ENCODE peak calls at places on chromosomes 5 and 9, in four cellular contexts. U is heart left ventricle, Y is endodermal cell, D is lung. L is an unnamed sample.

GRCh38 chr5:146188358-146188757 is 5.9 kb upstream of the LARS1 start:
- DNase-seq in U (no peak), D (no peak), Y (no peak), L (no peak)

GRCh38 chr5:79295096-79295495 is 59.2 kb downstream of the JMY start:
- DNase-seq in Y (no peak), D (no peak), U (no peak), L (no peak)

GRCh38 chr9:97367729-97368128 is 44.2 kb upstream of the TDRD7 start:
- DNase-seq in D (no peak), U (no peak), Y (no peak), L (no peak)

GRCh38 chr5:164191240-164191639 is 685.8 kb downstream of the MAT2B start:
- DNase-seq in U (peak), D (no peak), Y (no peak), L (no peak)

GRCh38 chr5:154712518-154713437 is 42.4 kb upstream of the LARP1 start:
- DNase-seq in D (peak), U (no peak), Y (peak), L (no peak)

GRCh38 chr5:62742214-62742613 is 163.6 kb downstream of the LRRC70 start:
- DNase-seq in Y (no peak), U (no peak), D (no peak), L (no peak)

GRCh38 chr5:766666-767431 is 17.7 kb downstream of the ZDHHC11B start:
- DNase-seq in U (peak), Y (peak), D (peak), L (peak)

GRCh38 chr9:90142580-90142979 is 500.0 kb downstream of the DIRAS2 start:
- DNase-seq in D (peak), U (peak), Y (peak), L (no peak)

GRCh38 chr5:158943569-158943968 is 156.1 kb downstream of the EBF1 start:
- DNase-seq in D (no peak), U (no peak), Y (no peak), L (no peak)

GRCh38 chr5:541888-542692 is 17.8 kb upstream of the SLC9A3 start:
- DNase-seq in Y (no peak), U (no peak), D (no peak), L (no peak)

GRCh38 chr5:54004697-54005096 is 305.7 kb downstream of the ARL15 start:
- DNase-seq in U (no peak), Y (no peak), D (no peak), L (no peak)

GRCh38 chr5:152364899-152365298 is 40.2 kb downstream of the NMUR2 start:
- DNase-seq in U (no peak), Y (no peak), D (no peak), L (no peak)

GRCh38 chr5:90381213-90381929 is 28.2 kb downstream of the CETN3 start:
- DNase-seq in Y (no peak), U (no peak), D (peak), L (no peak)

GRCh38 chr9:135592331-135592590 is 30.7 kb downstream of the PAEP start:
- DNase-seq in Y (no peak), U (no peak), D (no peak), L (no peak)

GRCh38 chr9:1332161-1332560 is 282.0 kb downstream of the DMRT2 start:
- DNase-seq in Y (no peak), D (no peak), U (no peak), L (no peak)

GRCh38 chr5:167764650-167765289 is 526.7 kb upstream of the WWC1 start:
- DNase-seq in Y (peak), D (no peak), U (no peak), L (no peak)

GRCh38 chr5:52922384-52922783 is 66.8 kb upstream of the ITGA2 start:
- DNase-seq in U (no peak), D (peak), Y (peak), L (no peak)

GRCh38 chr5:102231693-102232619 is 64.1 kb downstream of the SLCO4C1 start:
- DNase-seq in U (no peak), D (peak), Y (no peak), L (no peak)

GRCh38 chr5:35811108-35811741 is 45.5 kb upstream of the IL7R start:
- DNase-seq in D (no peak), U (no peak), Y (no peak), L (no peak)

GRCh38 chr9:120857481-120857880 is 14.8 kb upstream of the PSMD5 start:
- DNase-seq in U (no peak), D (no peak), Y (no peak), L (no peak)

GRCh38 chr5:38373733-38374132 is 115.4 kb downstream of the EGFLAM start:
- DNase-seq in U (no peak), Y (no peak), D (no peak), L (no peak)

GRCh38 chr9:7844283-7844682 is 44.7 kb upstream of the DMAC1 start:
- DNase-seq in Y (peak), U (no peak), D (no peak), L (no peak)

GRCh38 chr9:116238225-116238624 is 84.6 kb downstream of the PAPPA start:
- DNase-seq in Y (no peak), U (no peak), D (peak), L (no peak)

GRCh38 chr5:2015116-2015848 is 132.6 kb upstream of the IRX4 start:
- DNase-seq in Y (peak), U (no peak), D (no peak), L (no peak)

GRCh38 chr5:99034336-99034735 is 105.5 kb upstream of the CHD1 start:
- DNase-seq in Y (no peak), D (no peak), U (no peak), L (no peak)

GRCh38 chr9:98916660-98917059 is 27.0 kb upstream of the COL15A1 start:
- DNase-seq in U (peak), D (no peak), Y (peak), L (peak)

GRCh38 chr5:151085517-151086031 is 4.7 kb upstream of the TNIP1 start:
- DNase-seq in Y (no peak), D (peak), U (peak), L (no peak)

GRCh38 chr5:98085593-98085992 is 687.9 kb upstream of the RGMB start:
- DNase-seq in U (no peak), D (no peak), Y (no peak), L (no peak)

GRCh38 chr9:111926421-111926875 is 29.8 kb downstream of the UGCG start:
- DNase-seq in U (peak), D (no peak), Y (no peak), L (no peak)

GRCh38 chr5:179619776-179620175 is 3.7 kb downstream of the HNRNPH1 start:
- DNase-seq in D (no peak), U (no peak), Y (no peak), L (no peak)

GRCh38 chr5:92916036-92916435 is 665.0 kb downstream of the NR2F1-AS1 start:
- DNase-seq in D (no peak), Y (no peak), U (no peak), L (no peak)
- TF ChIP-seq CTCF in D (no peak), Y (no peak), U (no peak), L (peak)

GRCh38 chr5:109141499-109142200 is 268.1 kb downstream of the PJA2 start:
- DNase-seq in U (no peak), D (no peak), Y (peak), L (no peak)
- TF ChIP-seq CTCF in U (no peak), D (no peak), Y (peak), L (no peak)

GRCh38 chr9:4741365-4742031 is 496 bp upstream of the AK3 start:
- DNase-seq in U (peak), D (peak), Y (peak), L (no peak)

GRCh38 chr9:4739587-4740372 is 1.2 kb downstream of the AK3 start:
- DNase-seq in Y (peak), U (no peak), D (no peak), L (no peak)

GRCh38 chr9:4742246-4742645 is 1.2 kb upstream of the AK3 start:
- DNase-seq in D (no peak), U (no peak), Y (no peak), L (no peak)

GRCh38 chr9:4740373-4740622 is 704 bp downstream of the AK3 start:
- DNase-seq in D (no peak), Y (no peak), U (no peak), L (no peak)

GRCh38 chr9:4740623-4741364 is at the start of gene AK3:
- DNase-seq in Y (peak), U (peak), D (peak), L (peak)
- TF ChIP-seq CTCF in Y (peak), U (no peak), D (no peak), L (peak)

DNA sequence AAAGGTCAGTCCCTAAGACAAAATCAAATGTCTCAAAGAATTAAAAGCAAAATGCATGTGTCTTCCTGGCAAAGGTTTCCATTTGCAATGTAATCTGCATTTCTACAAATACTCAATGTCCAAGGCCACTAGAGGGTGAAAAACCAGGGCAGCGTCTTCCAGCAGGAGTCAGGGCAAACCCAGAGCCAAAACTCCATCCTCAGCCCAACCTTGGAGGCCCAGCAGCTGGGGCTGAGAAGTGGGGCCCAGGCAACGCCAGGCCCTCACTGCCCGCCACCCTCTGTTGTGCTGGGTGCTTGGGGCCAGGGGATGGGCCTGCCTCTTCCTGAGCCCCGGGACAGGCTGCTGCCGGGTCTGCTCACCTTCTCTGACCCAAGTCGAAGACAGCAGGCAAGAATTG is 200.1 kb downstream of the PAX5 start:
- DNase-seq in Y (peak), U (no peak), D (no peak), L (no peak)
- TF ChIP-seq CTCF in Y (peak), U (no peak), D (no peak), L (no peak)

GRCh38 chr9:82492274-82492673 is 503.7 kb downstream of the SPATA31D1 start:
- DNase-seq in Y (no peak), U (no peak), D (no peak), L (no peak)
- TF ChIP-seq CTCF in Y (no peak), U (no peak), D (no peak), L (no peak)

DNA sequence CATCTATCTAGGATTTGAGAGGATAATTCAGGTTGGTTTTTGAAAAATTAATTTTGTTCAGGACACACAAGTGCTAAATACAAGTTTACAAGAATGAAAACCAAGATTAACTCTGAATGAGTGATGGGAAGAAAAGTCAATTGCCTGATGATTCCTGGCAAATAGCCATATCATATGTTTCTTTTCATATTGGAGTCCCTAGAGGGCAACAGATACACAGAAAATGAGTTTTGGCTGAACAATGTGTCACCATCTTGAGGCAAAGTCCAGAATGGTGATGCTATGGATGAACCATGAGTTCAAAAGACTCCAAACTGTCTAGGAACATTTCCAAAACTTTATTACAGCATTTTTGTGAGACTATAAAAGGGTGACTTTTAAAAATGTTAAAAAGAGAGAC is 382.9 kb downstream of the TMEM161B start:
- DNase-seq in Y (no peak), U (no peak), D (no peak), L (no peak)
- TF ChIP-seq CTCF in Y (no peak), U (no peak), D (no peak), L (no peak)